ENCODE peak calls at places on chromosomes 3 and 15, in seven cellular contexts. O is neuronal stem cell, E is IMR-90, Y is H1, N is trophoblast cell, S is H9, I is mesendoderm. C is an unnamed sample.
A peak's percentile ranks its signal among the peaks of the same experiment; 100 is the strongest.

GRCh38 chr3:134392336-134392983 is 18.2 kb upstream of the AMOTL2 start:
- DNase-seq in O (no peak), E (peak; percentile 34), Y (no peak), N (peak; percentile 67), S (no peak), I (no peak), C (no peak)

GRCh38 chr15:90959894-90960293 is 5.2 kb downstream of the RCCD1 start:
- DNase-seq in O (no peak), E (peak; percentile 18), Y (no peak), N (no peak), S (no peak), I (no peak), C (no peak)

GRCh38 chr3:79247367-79248103 is 520.3 kb downstream of the ROBO1 start:
- DNase-seq in O (no peak), E (peak; percentile 84), Y (no peak), N (no peak), S (no peak), I (no peak), C (peak; percentile 55)

GRCh38 chr15:64333986-64334385 is 22.0 kb downstream of the CSNK1G1 start:
- DNase-seq in O (no peak), E (peak; percentile 21), Y (no peak), N (no peak), S (no peak), I (no peak), C (no peak)

GRCh38 chr3:82085356-82085755 is 323.9 kb upstream of the GBE1 start:
- DNase-seq in O (no peak), E (no peak), Y (no peak), N (no peak), S (no peak), I (no peak), C (no peak)

GRCh38 chr3:107992976-107993684 is 97.7 kb downstream of the CD47 start:
- DNase-seq in O (no peak), E (peak; percentile 34), Y (no peak), N (peak; percentile 87), S (no peak), I (no peak), C (peak; percentile 58)

GRCh38 chr3:173287361-173287760 is 110.2 kb upstream of the NLGN1 start:
- DNase-seq in O (no peak), E (no peak), Y (no peak), N (no peak), S (no peak), I (no peak), C (no peak)

GRCh38 chr15:74514039-74514438 is 27.0 kb upstream of the ARID3B start:
- DNase-seq in O (no peak), E (peak; percentile 79), Y (no peak), N (no peak), S (no peak), I (no peak), C (no peak)

GRCh38 chr3:144810150-144810549 is 838.5 kb downstream of the DIPK2A start:
- DNase-seq in O (no peak), E (no peak), Y (no peak), N (no peak), S (no peak), I (no peak), C (no peak)

GRCh38 chr3:20849975-20850374 is 664.0 kb upstream of the SGO1 start:
- DNase-seq in O (no peak), E (no peak), Y (no peak), N (no peak), S (no peak), I (peak; percentile 1), C (no peak)

GRCh38 chr3:67635257-67635656 is 19.2 kb downstream of the SUCLG2 start:
- DNase-seq in O (no peak), E (peak; percentile 96), Y (no peak), N (no peak), S (no peak), I (no peak), C (peak; percentile 76)

GRCh38 chr3:151067158-151067557 is 18.3 kb upstream of the MED12L start:
- DNase-seq in O (no peak), E (no peak), Y (peak; percentile 53), N (peak; percentile 60), S (peak; percentile 42), I (peak; percentile 72), C (no peak)

GRCh38 chr15:67480741-67481140 is 40.2 kb upstream of the C15orf61 start:
- DNase-seq in O (no peak), E (peak; percentile 11), Y (no peak), N (no peak), S (no peak), I (no peak), C (no peak)

GRCh38 chr15:40272713-40273056 is 10.2 kb downstream of the ANKRD63 start:
- DNase-seq in O (no peak), E (no peak), Y (no peak), N (no peak), S (no peak), I (no peak), C (no peak)

GRCh38 chr15:40267670-40268069 is 15.2 kb downstream of the ANKRD63 start:
- DNase-seq in O (no peak), E (no peak), Y (no peak), N (no peak), S (no peak), I (no peak), C (no peak)

GRCh38 chr15:40271915-40272712 is 10.8 kb downstream of the ANKRD63 start:
- DNase-seq in O (no peak), E (no peak), Y (no peak), N (no peak), S (no peak), I (no peak), C (no peak)

GRCh38 chr15:40269604-40270003 is 13.3 kb downstream of the ANKRD63 start:
- DNase-seq in O (no peak), E (no peak), Y (no peak), N (no peak), S (no peak), I (no peak), C (no peak)

DNA sequence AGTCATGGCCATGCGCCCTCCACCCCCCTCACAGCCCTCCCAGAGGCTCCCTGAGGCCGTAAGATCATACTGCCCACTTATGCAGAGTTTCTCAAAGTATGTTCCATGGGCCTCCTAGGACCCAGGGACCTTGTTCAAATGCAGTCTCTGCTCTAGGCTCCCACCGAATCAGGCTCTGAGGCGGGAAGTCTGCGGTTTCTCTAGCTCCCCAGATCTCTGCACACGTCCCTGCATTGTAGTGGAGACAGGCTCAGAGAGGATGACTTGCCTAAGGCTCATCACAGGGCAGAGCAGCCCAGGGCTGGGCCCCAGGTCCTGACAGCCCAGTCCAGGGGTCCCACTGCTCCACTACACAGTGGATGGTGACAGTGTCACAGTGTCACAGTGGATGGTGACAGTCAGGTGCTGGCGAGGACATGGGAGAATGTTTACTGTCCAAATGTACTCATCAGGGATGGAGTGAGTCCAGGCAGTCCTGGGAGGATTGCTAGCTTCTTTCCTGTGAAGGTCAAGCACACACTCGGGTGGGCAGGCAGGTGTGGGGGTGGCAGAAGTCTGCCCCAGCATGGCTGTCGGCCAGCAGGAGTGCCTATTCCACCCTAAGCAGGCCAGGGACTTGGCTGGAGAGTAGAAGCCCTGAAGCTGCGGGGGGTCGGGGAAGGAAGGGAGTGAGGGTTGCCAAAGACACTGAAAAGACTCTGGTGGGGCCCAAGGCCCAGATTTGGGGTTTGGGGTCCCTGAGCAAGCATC is 12.4 kb downstream of the ANKRD63 start:
- DNase-seq in O (no peak), E (no peak), Y (no peak), N (no peak), S (no peak), I (no peak), C (no peak)
- H2BK120ac ChIP-seq in O (no peak overlapping the region), E (no peak overlapping the region), Y (no peak overlapping the region), N (no peak overlapping the region), S (no peak overlapping the region), I (no peak overlapping the region), C (no peak overlapping the region)

DNA sequence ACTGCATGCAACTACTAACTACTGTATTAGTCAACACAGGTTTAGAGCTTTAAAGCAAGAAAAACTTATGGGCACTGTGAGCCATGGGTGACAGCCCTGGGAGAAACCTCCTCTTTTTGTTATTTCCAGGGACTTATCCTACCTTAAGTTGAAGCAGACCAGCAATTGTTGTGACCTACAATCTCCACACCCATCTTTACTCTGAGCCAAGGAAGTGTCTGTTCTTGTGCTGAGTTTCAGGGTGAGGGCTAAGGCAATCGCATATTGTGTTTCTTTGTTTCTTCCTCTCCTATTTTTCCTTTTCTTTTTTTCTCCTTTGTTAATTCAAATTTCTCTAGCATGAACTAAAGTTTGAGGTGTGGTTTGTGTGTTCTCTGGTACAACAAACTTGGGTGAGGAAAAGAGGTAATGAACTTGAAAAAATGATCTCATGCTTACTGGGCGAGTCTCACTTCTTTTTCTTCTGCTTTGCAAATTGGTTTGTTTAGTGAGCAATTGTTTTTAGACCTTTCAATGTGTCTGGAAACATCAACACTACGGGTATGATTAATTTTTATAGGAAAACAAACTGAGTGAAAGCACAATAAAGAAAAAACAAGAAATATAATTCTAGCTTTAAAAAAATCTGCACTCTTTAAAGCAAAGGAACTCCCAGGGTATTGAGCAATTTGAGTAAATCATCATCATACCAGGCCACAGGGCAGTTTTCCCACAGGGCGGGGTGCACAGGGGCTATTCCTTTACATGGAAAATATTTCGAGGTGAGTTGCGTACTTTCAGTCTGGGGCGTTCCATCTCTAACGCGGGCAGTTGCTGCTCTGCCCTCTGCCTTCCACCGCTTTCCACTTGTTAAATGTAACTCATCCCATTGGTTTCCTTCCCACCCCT is 2.7 kb downstream of the UPK1B start:
- DNase-seq in O (no peak), E (peak; percentile 25), Y (no peak), N (peak; percentile 69), S (no peak), I (no peak), C (no peak)
- H3K4me1 ChIP-seq in O (no peaks in the 10 kb centered on the region), E (peaks cover 5% of the 10 kb centered on the region), Y (no peaks in the 10 kb centered on the region), N (no peaks in the 10 kb centered on the region), S (no peaks in the 10 kb centered on the region), I (no peaks in the 10 kb centered on the region), C (peaks cover 4% of the 10 kb centered on the region)

GRCh38 chr15:34855893-34856292 is 60.5 kb upstream of the ACTC1 start:
- DNase-seq in O (no peak), E (peak; percentile 24), Y (no peak), N (no peak), S (no peak), I (no peak), C (no peak)

GRCh38 chr15:34865531-34865930 is 70.2 kb upstream of the ACTC1 start:
- DNase-seq in O (no peak), E (no peak), Y (no peak), N (no peak), S (no peak), I (no peak), C (no peak)

GRCh38 chr15:34855397-34855796 is 60.0 kb upstream of the ACTC1 start:
- DNase-seq in O (no peak), E (peak; percentile 79), Y (no peak), N (no peak), S (no peak), I (no peak), C (peak; percentile 67)

GRCh38 chr15:34861216-34861615 is 65.9 kb upstream of the ACTC1 start:
- DNase-seq in O (no peak), E (no peak), Y (no peak), N (no peak), S (no peak), I (no peak), C (no peak)
- H3K23ac ChIP-seq in O (no peak overlapping the region), E (no peak overlapping the region), Y (no peak overlapping the region), N (no peak overlapping the region), S (no peak overlapping the region), I (no peak overlapping the region), C (no peak overlapping the region)

GRCh38 chr3:126290325-126290724 is 66.9 kb downstream of the KLF15 start:
- DNase-seq in O (no peak), E (no peak), Y (no peak), N (no peak), S (peak; percentile 22), I (no peak), C (no peak)
- H2BK120ac ChIP-seq in O (no peak overlapping the region), E (no peak overlapping the region), Y (no peak overlapping the region), N (no peak overlapping the region), S (no peak overlapping the region), I (no peak overlapping the region), C (no peak overlapping the region)

GRCh38 chr3:123785602-123786001 is 98.5 kb downstream of the MYLK start:
- DNase-seq in O (no peak), E (no peak), Y (no peak), N (no peak), S (no peak), I (no peak), C (no peak)
- H3K4me1 ChIP-seq in O (peaks cover 12% of the 10 kb centered on the region), E (peaks cover 41% of the 10 kb centered on the region), Y (peaks cover 3% of the 10 kb centered on the region), N (peaks cover 23% of the 10 kb centered on the region), S (no peaks in the 10 kb centered on the region), I (peaks cover 14% of the 10 kb centered on the region), C (peaks cover 14% of the 10 kb centered on the region)

C was measured in mesenchymal stem cell.